ENCODE peak calls at places on chromosomes 12 and 14, in eight cellular contexts. K is tibial artery; B is HL-60; G is AG04450; C is CD8-positive, alpha-beta T cell; R is SK-N-SH; Y is aorta; I is IMR-90. S is an unnamed sample.

GRCh38 chr12:93922583-93923006 is 225.8 kb upstream of the PLXNC1 start:
- DNase-seq in K (peak; percentile 73), R (no peak), G (no peak), C (no peak), B (no peak), I (no peak), Y (peak; percentile 56), S (peak; percentile 79)

GRCh38 chr12:94718114-94718513 is 67.8 kb upstream of the TMCC3 start:
- DNase-seq in K (no peak), R (no peak), C (no peak), G (no peak), I (no peak), B (no peak), Y (no peak), S (no peak)

GRCh38 chr14:23057757-23058653 is 685 bp upstream of the CDH24 start:
- DNase-seq in G (peak; percentile 45), I (peak; percentile 76), Y (peak; percentile 91), C (peak; percentile 92), R (peak; percentile 92), K (peak; percentile 92), B (peak; percentile 80), S (peak; percentile 81)

GRCh38 chr12:110998165-110998564 is 77.8 kb upstream of the MYL2 start:
- DNase-seq in B (peak; percentile 5), K (no peak), Y (no peak), C (no peak), R (no peak), G (no peak), I (no peak), S (no peak)

GRCh38 chr12:52612431-52613290 is 5.7 kb downstream of the KRT73 start:
- DNase-seq in C (no peak), G (no peak), B (no peak), K (no peak), Y (no peak), I (no peak), R (no peak), S (no peak)

GRCh38 chr12:92034858-92035401 is 110.7 kb downstream of the BTG1 start:
- DNase-seq in B (no peak), Y (peak; percentile 55), G (peak; percentile 82), I (peak; percentile 91), R (peak; percentile 40), K (peak; percentile 70), C (peak; percentile 57), S (peak; percentile 54)

GRCh38 chr12:104416160-104416559 is 40.6 kb upstream of the CHST11 start:
- DNase-seq in Y (no peak), G (no peak), R (no peak), I (no peak), C (no peak), K (no peak), B (no peak), S (no peak)

GRCh38 chr14:105173901-105174894 is 5.6 kb upstream of the JAG2 start:
- DNase-seq in R (no peak), Y (no peak), I (no peak), B (no peak), G (no peak), C (peak; percentile 48), K (no peak), S (no peak)

GRCh38 chr14:93095742-93096510 is 19.8 kb downstream of the ITPK1 start:
- DNase-seq in R (no peak), C (no peak), K (no peak), Y (no peak), G (no peak), B (no peak), I (no peak), S (no peak)

GRCh38 chr12:47074757-47075156 is 4.7 kb upstream of the PCED1B start:
- DNase-seq in K (no peak), G (no peak), Y (no peak), R (no peak), I (no peak), C (no peak), B (no peak), S (no peak)

GRCh38 chr12:32549675-32550079 is 129.4 kb upstream of the DNM1L start:
- DNase-seq in K (no peak), Y (no peak), C (no peak), G (no peak), R (no peak), I (peak; percentile 61), B (no peak), S (no peak)

GRCh38 chr14:91058017-91058675 is 2.3 kb downstream of the RPS6KA5 start:
- DNase-seq in R (no peak), G (no peak), I (no peak), Y (no peak), K (no peak), C (no peak), B (no peak), S (no peak)

GRCh38 chr12:94170690-94171594 is 22.6 kb downstream of the PLXNC1 start:
- DNase-seq in Y (no peak), K (no peak), C (no peak), G (no peak), R (no peak), I (no peak), B (no peak), S (no peak)

GRCh38 chr14:90660865-90661570 is 155.2 kb downstream of the TTC7B start:
- DNase-seq in C (no peak), Y (no peak), G (no peak), I (no peak), B (no peak), K (no peak), R (no peak), S (no peak)

GRCh38 chr12:121827351-121828099 is 23.7 kb downstream of the SETD1B start:
- DNase-seq in I (no peak), G (no peak), Y (no peak), K (no peak), B (no peak), R (no peak), C (no peak), S (no peak)

GRCh38 chr12:74776378-74776777 is 238.7 kb downstream of the ATXN7L3B start:
- DNase-seq in Y (peak; percentile 30), B (no peak), G (no peak), C (no peak), R (no peak), K (no peak), I (no peak), S (no peak)

GRCh38 chr14:57848353-57848752 is 17.5 kb downstream of the SLC35F4 start:
- DNase-seq in K (no peak), C (no peak), B (no peak), R (no peak), G (no peak), I (no peak), Y (no peak), S (no peak)

DNA sequence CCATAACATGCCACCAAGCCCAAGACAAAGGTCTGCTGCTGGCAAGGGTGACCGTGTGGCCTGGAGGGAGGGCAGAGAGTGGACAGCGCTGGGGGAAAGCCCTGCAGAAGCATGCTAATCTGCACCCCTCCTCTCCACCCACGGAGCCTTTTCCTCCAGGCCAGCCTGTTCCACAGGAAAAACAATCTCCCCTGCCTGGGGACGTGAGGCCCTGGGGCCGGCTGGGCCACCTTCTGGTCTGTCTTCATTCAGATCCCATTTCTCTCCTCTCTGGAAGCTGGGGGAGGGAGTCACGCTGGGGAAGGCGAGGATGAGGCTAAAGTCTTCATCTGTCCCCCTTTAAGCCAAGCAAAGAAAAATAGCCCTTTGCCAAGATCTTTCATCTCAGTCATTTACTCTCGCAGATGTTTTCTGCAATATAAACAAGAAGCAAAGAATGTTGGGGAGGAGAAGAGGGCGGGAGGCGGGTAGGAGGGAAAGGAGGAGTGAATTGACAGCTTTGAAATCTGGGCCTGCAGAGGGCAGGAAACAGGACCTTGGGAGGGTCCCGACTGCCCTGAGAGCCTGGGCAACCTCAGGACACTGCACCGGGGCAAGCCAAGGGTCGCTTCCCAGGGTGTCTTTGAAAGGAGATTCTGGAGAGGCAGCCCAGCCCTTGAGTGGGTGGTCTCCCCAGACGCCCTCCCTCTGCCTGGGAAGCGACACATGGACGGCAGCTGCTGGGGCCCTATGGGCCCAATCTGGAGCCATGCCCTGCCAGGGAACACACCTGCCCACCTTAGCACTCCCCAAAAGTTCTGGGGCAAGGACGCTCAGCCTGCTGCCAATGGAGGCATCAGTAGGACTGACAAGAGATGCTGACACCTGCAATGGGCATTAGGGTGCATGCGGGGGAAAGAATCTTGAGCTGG is 133.6 kb downstream of the ZFP36L1 start:
- DNase-seq in K (peak; percentile 59), C (no peak), R (no peak), B (no peak), Y (no peak), G (no peak), I (peak; percentile 61), S (no peak)
- H3K4me3 ChIP-seq in K (no peak overlapping the region), C (no peak overlapping the region), R (no peak overlapping the region), B (no peak overlapping the region), Y (no peak overlapping the region), G (no peak overlapping the region), I (no peak overlapping the region), S (no peak overlapping the region)

DNA sequence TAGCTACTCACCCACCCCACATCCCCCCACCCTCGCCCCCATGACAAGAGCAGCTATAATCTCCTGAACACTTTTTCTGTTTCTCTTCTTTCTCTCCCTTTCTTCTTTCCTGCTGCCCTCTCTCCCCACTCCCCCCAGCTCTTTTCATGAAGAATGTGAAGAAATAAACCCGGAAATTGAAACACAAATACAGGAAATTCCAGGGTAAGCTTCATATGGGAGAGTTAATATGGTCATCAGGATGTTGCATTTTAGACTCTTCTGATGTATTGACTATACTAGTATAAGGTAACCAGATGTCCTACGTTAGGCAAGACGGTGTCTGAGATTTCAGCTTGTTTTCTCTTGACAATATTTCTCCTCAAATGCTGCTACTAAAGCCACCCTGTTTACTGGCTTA is 41.6 kb upstream of the LRIG3 start:
- DNase-seq in C (no peak), R (no peak), I (peak; percentile 47), G (no peak), B (no peak), Y (no peak), K (no peak), S (no peak)
- H3K27me3 ChIP-seq in C (no peaks in the 10 kb centered on the region), R (peaks cover 5% of the 10 kb centered on the region), I (no peaks in the 10 kb centered on the region), G (no peaks in the 10 kb centered on the region), B (no peaks in the 10 kb centered on the region), Y (no peaks in the 10 kb centered on the region), K (no peaks in the 10 kb centered on the region), S (no peaks in the 10 kb centered on the region)

DNA sequence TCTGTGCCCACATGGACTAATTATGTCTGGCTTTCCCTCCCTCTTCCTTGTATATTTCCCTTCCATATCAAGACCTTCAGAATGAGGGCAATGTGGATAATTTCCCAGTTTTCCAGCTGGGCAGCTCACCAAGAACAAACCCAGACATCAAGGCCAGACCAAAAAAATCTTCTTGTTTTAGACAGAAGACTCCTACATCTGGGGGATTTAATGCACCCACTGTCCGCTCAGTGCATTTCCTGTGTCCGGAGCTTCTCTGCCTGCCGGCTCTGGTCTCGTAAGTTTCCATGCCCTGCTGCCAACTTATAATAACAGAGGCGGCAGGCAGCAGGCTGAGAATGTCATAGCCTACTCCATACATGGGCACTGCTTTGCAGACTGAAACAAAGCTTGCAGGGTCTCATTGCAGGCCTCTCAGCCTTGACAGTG is 207.2 kb upstream of the BCL2L14 start:
- DNase-seq in Y (peak; percentile 74), B (no peak), C (no peak), G (no peak), R (peak; percentile 54), K (peak; percentile 80), I (no peak), S (peak; percentile 76)
- H3K4me3 ChIP-seq in Y (no peak overlapping the region), B (no peak overlapping the region), C (no peak overlapping the region), G (no peak overlapping the region), R (no peak overlapping the region), K (peak overlapping the region; percentile 5), I (no peak overlapping the region), S (no peak overlapping the region)

DNA sequence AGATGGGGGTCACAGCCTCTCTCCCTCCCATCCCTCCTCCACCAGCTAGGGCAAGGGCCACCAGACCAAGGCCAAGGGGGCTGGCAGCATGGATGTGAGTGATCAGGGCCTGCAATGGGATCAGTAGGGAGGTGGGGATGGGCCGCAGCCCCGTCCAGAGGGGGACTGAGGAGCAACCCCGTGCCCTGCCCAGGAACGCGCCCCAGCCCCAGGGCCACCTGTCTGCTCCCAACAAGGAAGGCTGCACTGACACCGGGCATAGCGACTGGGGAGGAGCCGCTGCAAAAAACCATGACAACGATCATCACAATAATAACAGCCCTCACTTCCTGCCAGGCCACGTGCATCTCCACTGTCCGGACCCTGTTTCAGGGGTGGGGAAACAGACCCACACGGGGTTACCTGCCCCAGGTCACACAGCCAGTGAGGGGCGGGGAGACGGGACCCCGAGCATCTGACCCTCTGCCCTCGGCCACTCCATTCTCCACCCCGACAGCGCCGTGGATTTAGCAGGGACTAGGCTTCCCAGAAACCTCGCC is 24.3 kb downstream of the NCOR2 start:
- DNase-seq in Y (no peak), G (no peak), I (no peak), B (no peak), K (no peak), C (no peak), R (peak; percentile 86), S (no peak)
- H3K27me3 ChIP-seq in Y (no peaks in the 10 kb centered on the region), G (no peaks in the 10 kb centered on the region), I (no peaks in the 10 kb centered on the region), B (no peaks in the 10 kb centered on the region), K (no peaks in the 10 kb centered on the region), C (no peaks in the 10 kb centered on the region), R (no peaks in the 10 kb centered on the region), S (no peaks in the 10 kb centered on the region)

S was measured in adrenal gland.